ENCODE peak calls at places on chromosomes 13 and 19, in four cellular contexts. One of them, this sample, is unnamed.
A peak's percentile ranks its signal among the peaks of the same experiment; 100 is the strongest.

GRCh38 chr13:40406405-40407138 is 259.9 kb downstream of the FOXO1 start:
- DNase-seq in heart right ventricle: no peak
- DNase-seq in skeletal muscle cell: peak; percentile 71
- DNase-seq in kidney tubule cell: peak; percentile 64
- DNase-seq in this sample: peak; percentile 66

GRCh38 chr13:50911051-50911690 is 1.6 kb downstream of the RNASEH2B start:
- DNase-seq in heart right ventricle: no peak
- DNase-seq in skeletal muscle cell: no peak
- DNase-seq in kidney tubule cell: no peak
- DNase-seq in this sample: peak; percentile 39

GRCh38 chr13:112931028-112931934 is 37.7 kb upstream of the MCF2L start:
- DNase-seq in heart right ventricle: no peak
- DNase-seq in skeletal muscle cell: peak; percentile 25
- DNase-seq in kidney tubule cell: peak; percentile 81
- DNase-seq in this sample: peak; percentile 17

GRCh38 chr13:58921129-58921528 is 1242.6 kb downstream of the DIAPH3 start:
- DNase-seq in heart right ventricle: no peak
- DNase-seq in skeletal muscle cell: no peak
- DNase-seq in kidney tubule cell: no peak
- DNase-seq in this sample: no peak

GRCh38 chr19:12521996-12522395 is 29.3 kb downstream of the ZNF564 start:
- DNase-seq in heart right ventricle: no peak
- DNase-seq in skeletal muscle cell: no peak
- DNase-seq in kidney tubule cell: no peak
- DNase-seq in this sample: no peak

GRCh38 chr19:58277748-58278147 is 1.0 kb upstream of the ZNF8 start:
- DNase-seq in heart right ventricle: no peak
- DNase-seq in skeletal muscle cell: no peak
- DNase-seq in kidney tubule cell: no peak
- DNase-seq in this sample: no peak

GRCh38 chr13:79307866-79308298 is 98.2 kb downstream of the RBM26 start:
- DNase-seq in heart right ventricle: no peak
- DNase-seq in skeletal muscle cell: peak; percentile 17
- DNase-seq in kidney tubule cell: peak; percentile 29
- DNase-seq in this sample: peak; percentile 16

GRCh38 chr19:17522988-17523872 is 11.8 kb downstream of the PGLS start:
- DNase-seq in heart right ventricle: peak; percentile 41
- DNase-seq in skeletal muscle cell: no peak
- DNase-seq in kidney tubule cell: no peak
- DNase-seq in this sample: no peak

GRCh38 chr13:99357149-99357596 is 50.0 kb upstream of the GPR183 start:
- DNase-seq in heart right ventricle: no peak
- DNase-seq in skeletal muscle cell: no peak
- DNase-seq in kidney tubule cell: no peak
- DNase-seq in this sample: peak; percentile 73

GRCh38 chr13:75779393-75779792 is 143.3 kb downstream of the LMO7 start:
- DNase-seq in heart right ventricle: no peak
- DNase-seq in skeletal muscle cell: no peak
- DNase-seq in kidney tubule cell: no peak
- DNase-seq in this sample: no peak

GRCh38 chr19:55041627-55042343 is 3.7 kb upstream of the GP6 start:
- DNase-seq in heart right ventricle: no peak
- DNase-seq in skeletal muscle cell: no peak
- DNase-seq in kidney tubule cell: no peak
- DNase-seq in this sample: no peak

GRCh38 chr13:25300861-25301346 is 521 bp upstream of the NUP58 start:
- DNase-seq in heart right ventricle: peak; percentile 46
- DNase-seq in skeletal muscle cell: no peak
- DNase-seq in kidney tubule cell: no peak
- DNase-seq in this sample: no peak

GRCh38 chr19:1237754-1238372 is at the start of gene CBARP:
- DNase-seq in heart right ventricle: no peak
- DNase-seq in skeletal muscle cell: no peak
- DNase-seq in kidney tubule cell: peak; percentile 25
- DNase-seq in this sample: no peak

GRCh38 chr19:58492265-58492664 is 16.1 kb downstream of the ZNF446 start:
- DNase-seq in heart right ventricle: no peak
- DNase-seq in skeletal muscle cell: no peak
- DNase-seq in kidney tubule cell: no peak
- DNase-seq in this sample: no peak

GRCh38 chr13:46899801-46900200 is 2.9 kb upstream of the HTR2A start:
- DNase-seq in heart right ventricle: no peak
- DNase-seq in skeletal muscle cell: no peak
- DNase-seq in kidney tubule cell: no peak
- DNase-seq in this sample: no peak

GRCh38 chr19:44626067-44626624 is 12.8 kb downstream of the IGSF23 start:
- DNase-seq in heart right ventricle: no peak
- DNase-seq in skeletal muscle cell: peak; percentile 84
- DNase-seq in kidney tubule cell: peak; percentile 100
- DNase-seq in this sample: peak; percentile 95

GRCh38 chr13:102346769-102347168 is 55.1 kb downstream of the FGF14 start:
- DNase-seq in heart right ventricle: no peak
- DNase-seq in skeletal muscle cell: no peak
- DNase-seq in kidney tubule cell: no peak
- DNase-seq in this sample: no peak

GRCh38 chr19:48292798-48293197 is 22.9 kb downstream of the ZNF114 start:
- DNase-seq in heart right ventricle: no peak
- DNase-seq in skeletal muscle cell: no peak
- DNase-seq in kidney tubule cell: peak; percentile 84
- DNase-seq in this sample: peak; percentile 89

GRCh38 chr19:42424712-42425131 is 2.5 kb downstream of the LIPE start:
- DNase-seq in heart right ventricle: peak; percentile 30
- DNase-seq in skeletal muscle cell: no peak
- DNase-seq in kidney tubule cell: no peak
- DNase-seq in this sample: no peak

GRCh38 chr13:51764184-51765141 is 39.5 kb downstream of the DHRS12 start:
- DNase-seq in heart right ventricle: peak; percentile 58
- DNase-seq in skeletal muscle cell: peak; percentile 78
- DNase-seq in kidney tubule cell: peak; percentile 90
- DNase-seq in this sample: peak; percentile 26

GRCh38 chr19:42092350-42092749 is 16.4 kb downstream of the ZNF574 start:
- DNase-seq in heart right ventricle: no peak
- DNase-seq in skeletal muscle cell: no peak
- DNase-seq in kidney tubule cell: peak; percentile 44
- DNase-seq in this sample: no peak

GRCh38 chr13:91185294-91185863 is 162.1 kb upstream of the MIR17HG start:
- DNase-seq in heart right ventricle: no peak
- DNase-seq in skeletal muscle cell: no peak
- DNase-seq in kidney tubule cell: peak; percentile 50
- DNase-seq in this sample: peak; percentile 39

This sample was measured in bronchial epithelial cell.